ENCODE peak calls at places on chromosomes 1 and 21, in six cellular contexts. K is RPMI8226; X is H7; V is GM23338; R is effector CD8-positive, alpha-beta T cell; N is stimulated activated CD4-positive, alpha-beta T cell treated with anti-CD3 and anti-CD28 coated beads, TNF-alpha, amount 100 ng/mL, for 1 hour. P is an unnamed sample.

GRCh38 chr1:7561331-7561921 is 209.7 kb upstream of the VAMP3 start:
- DNase-seq in K (peak; percentile 60), X (peak; percentile 96), V (peak; percentile 80), R (no peak), N (no peak), P (no peak)

GRCh38 chr1:19466112-19466561 is 19.2 kb downstream of the CAPZB start:
- DNase-seq in K (no peak), X (peak; percentile 35), V (no peak), R (no peak), N (no peak), P (no peak)

GRCh38 chr1:200411406-200412257 is 1.8 kb upstream of the ZNF281 start:
- DNase-seq in K (no peak), X (peak; percentile 57), V (peak; percentile 94), R (no peak), N (no peak), P (no peak)

GRCh38 chr1:36285450-36286101 is 20.6 kb upstream of the SH3D21 start:
- DNase-seq in K (peak; percentile 86), X (peak; percentile 85), V (peak; percentile 93), R (peak; percentile 45), N (no peak), P (peak; percentile 92)

GRCh38 chr1:94772230-94772641 is 47.9 kb upstream of the SLC44A3 start:
- DNase-seq in K (no peak), X (no peak), V (no peak), R (no peak), N (no peak), P (no peak)

GRCh38 chr1:20711285-20712209 is 6.3 kb downstream of the KIF17 start:
- DNase-seq in K (no peak), X (peak; percentile 68), V (peak; percentile 57), R (no peak), N (no peak), P (peak; percentile 37)

GRCh38 chr1:152052606-152053005 is 15.8 kb upstream of the S100A11 start:
- DNase-seq in K (peak; percentile 91), X (peak; percentile 84), V (peak; percentile 95), R (peak; percentile 75), N (peak; percentile 65), P (peak; percentile 86)

GRCh38 chr1:77281491-77282186 is at the start of gene AK5:
- DNase-seq in K (no peak), X (peak; percentile 87), V (peak; percentile 75), R (peak; percentile 24), N (peak; percentile 25), P (peak; percentile 76)

GRCh38 chr1:1170891-1171550 is 2.7 kb upstream of the TTLL10 start:
- DNase-seq in K (no peak), X (peak; percentile 60), V (no peak), R (no peak), N (no peak), P (no peak)

GRCh38 chr1:44536357-44536756 is 131.3 kb downstream of the RNF220 start:
- DNase-seq in K (no peak), X (no peak), V (peak; percentile 38), R (no peak), N (no peak), P (no peak)

GRCh38 chr21:46475296-46475695 is 16.6 kb downstream of the DIP2A start:
- DNase-seq in K (no peak), X (no peak), V (no peak), R (no peak), N (no peak), P (no peak)

GRCh38 chr1:75470448-75470847 is 140.5 kb downstream of the SLC44A5 start:
- DNase-seq in K (no peak), X (no peak), V (no peak), R (no peak), N (no peak), P (no peak)

GRCh38 chr1:213252026-213252425 is 201.0 kb downstream of the RPS6KC1 start:
- DNase-seq in K (no peak), X (no peak), V (no peak), R (no peak), N (no peak), P (no peak)

GRCh38 chr1:219875860-219876259 is 52.5 kb downstream of the SLC30A10 start:
- DNase-seq in K (no peak), X (no peak), V (no peak), R (no peak), N (no peak), P (no peak)

GRCh38 chr1:25731626-25732370 is 68.2 kb upstream of the SELENON start:
- DNase-seq in K (peak; percentile 23), X (peak; percentile 10), V (no peak), R (no peak), N (no peak), P (no peak)

GRCh38 chr1:145988773-145989172 is 7.6 kb downstream of the TXNIP start:
- DNase-seq in K (no peak), X (no peak), V (no peak), R (no peak), N (no peak), P (no peak)

GRCh38 chr21:44986471-44987291 is 46.9 kb downstream of the SLX9 start:
- DNase-seq in K (no peak), X (no peak), V (no peak), R (no peak), N (no peak), P (no peak)

GRCh38 chr1:235074335-235075120 is 54.1 kb downstream of the TOMM20 start:
- DNase-seq in K (peak; percentile 68), X (no peak), V (peak; percentile 20), R (no peak), N (peak; percentile 18), P (peak; percentile 73)

GRCh38 chr1:200336111-200336845 is 73.6 kb downstream of the ZNF281 start:
- DNase-seq in K (no peak), X (no peak), V (peak; percentile 23), R (no peak), N (no peak), P (no peak)

GRCh38 chr1:167439301-167439988 is 78.9 kb downstream of the CD247 start:
- DNase-seq in K (peak; percentile 63), X (peak; percentile 92), V (peak; percentile 85), R (no peak), N (no peak), P (peak; percentile 37)

GRCh38 chr1:58573705-58574591 is 3.1 kb downstream of the TACSTD2 start:
- DNase-seq in K (no peak), X (no peak), V (no peak), R (no peak), N (peak; percentile 5), P (no peak)

GRCh38 chr1:234296481-234296880 is 76.8 kb upstream of the COA6 start:
- DNase-seq in K (no peak), X (no peak), V (no peak), R (no peak), N (no peak), P (no peak)

GRCh38 chr1:220817907-220818306 is 31.2 kb downstream of the MTARC1 start:
- DNase-seq in K (no peak), X (no peak), V (no peak), R (no peak), N (no peak), P (peak; percentile 86)

GRCh38 chr1:3186526-3186921 is 117.5 kb downstream of the PRDM16 start:
- DNase-seq in K (peak; percentile 42), X (peak; percentile 78), V (peak; percentile 55), R (no peak), N (no peak), P (no peak)

GRCh38 chr1:155136728-155137127 is 1.1 kb downstream of the SLC50A1 start:
- DNase-seq in K (peak; percentile 36), X (peak; percentile 55), V (peak; percentile 25), R (no peak), N (no peak), P (no peak)

P was measured in myocyte.